ENCODE peak calls at places on chromosomes 5 and 9, in five cellular contexts. S is uterus, Y is heart left ventricle, G is ovary, B is K562. U is an unnamed sample.
A peak's percentile ranks its signal among the peaks of the same experiment; 100 is the strongest.

GRCh38 chr5:53253421-53253871 is 143.9 kb upstream of the MOCS2 start:
- DNase-seq in S (no peak), Y (no peak), G (no peak), B (no peak), U (no peak)

GRCh38 chr5:152560508-152561137 is 155.5 kb upstream of the NMUR2 start:
- DNase-seq in S (peak; percentile 41), Y (peak; percentile 50), G (no peak), B (peak; percentile 17), U (peak; percentile 48)

GRCh38 chr9:2662496-2662895 is 40.9 kb downstream of the VLDLR start:
- DNase-seq in S (no peak), Y (no peak), G (no peak), B (no peak), U (no peak)

GRCh38 chr5:80620206-80620605 is 34.2 kb upstream of the MSH3 start:
- DNase-seq in S (no peak), Y (no peak), G (no peak), B (no peak), U (no peak)

GRCh38 chr5:129904667-129905466 is 602 bp downstream of the CHSY3 start:
- DNase-seq in S (peak; percentile 19), Y (peak; percentile 21), G (peak; percentile 39), B (no peak), U (peak; percentile 21)

GRCh38 chr9:16671591-16672137 is 198.8 kb downstream of the BNC2 start:
- DNase-seq in S (no peak), Y (no peak), G (no peak), B (no peak), U (no peak)

GRCh38 chr5:98772415-98773213 is 849 bp upstream of the RGMB start:
- DNase-seq in S (peak; percentile 67), Y (peak; percentile 67), G (peak; percentile 78), B (no peak), U (peak; percentile 85)

GRCh38 chr9:134139081-134139480 is 3.2 kb downstream of the WDR5 start:
- DNase-seq in S (no peak), Y (no peak), G (no peak), B (no peak), U (no peak)

GRCh38 chr9:13213337-13213736 is 66.2 kb downstream of the MPDZ start:
- DNase-seq in S (no peak), Y (no peak), G (no peak), B (no peak), U (no peak)

GRCh38 chr5:74576941-74577456 is 63.5 kb downstream of the ENC1 start:
- DNase-seq in S (no peak), Y (peak; percentile 17), G (no peak), B (no peak), U (peak; percentile 45)

GRCh38 chr5:31098811-31099210 is 94.7 kb upstream of the CDH6 start:
- DNase-seq in S (no peak), Y (no peak), G (no peak), B (no peak), U (no peak)

GRCh38 chr9:2390028-2390427 is 231.6 kb upstream of the VLDLR start:
- DNase-seq in S (no peak), Y (no peak), G (no peak), B (no peak), U (no peak)

GRCh38 chr9:37909326-37909725 is 5.4 kb upstream of the SLC25A51 start:
- DNase-seq in S (no peak), Y (no peak), G (no peak), B (no peak), U (no peak)

GRCh38 chr5:132776077-132776931 is 735 bp downstream of the SEPTIN8 start:
- DNase-seq in S (peak; percentile 41), Y (peak; percentile 58), G (peak; percentile 55), B (peak; percentile 64), U (no peak)

GRCh38 chr5:61817472-61818326 is 485.6 kb downstream of the ZSWIM6 start:
- DNase-seq in S (no peak), Y (peak; percentile 27), G (peak; percentile 66), B (no peak), U (no peak)

GRCh38 chr9:107513464-107514092 is 24.0 kb upstream of the KLF4 start:
- DNase-seq in S (no peak), Y (no peak), G (no peak), B (no peak), U (no peak)

GRCh38 chr5:36177715-36178556 is 26.0 kb downstream of the SKP2 start:
- DNase-seq in S (no peak), Y (no peak), G (no peak), B (no peak), U (no peak)

GRCh38 chr5:173909205-173909604 is 21.1 kb downstream of the CPEB4 start:
- DNase-seq in S (no peak), Y (peak; percentile 44), G (no peak), B (no peak), U (no peak)

GRCh38 chr5:98942849-98943248 is 14.0 kb upstream of the CHD1 start:
- DNase-seq in S (no peak), Y (no peak), G (no peak), B (no peak), U (no peak)

GRCh38 chr5:74963407-74963806 is 89.0 kb downstream of the GCNT4 start:
- DNase-seq in S (no peak), Y (no peak), G (no peak), B (no peak), U (no peak)

GRCh38 chr5:6721442-6721841 is 8.2 kb downstream of the TENT4A start:
- DNase-seq in S (no peak), Y (no peak), G (peak; percentile 51), B (peak; percentile 67), U (no peak)

GRCh38 chr9:133711428-133712220 is 26.5 kb downstream of the SARDH start:
- DNase-seq in S (no peak), Y (no peak), G (peak; percentile 33), B (no peak), U (no peak)

GRCh38 chr9:127568618-127568970 is 43.5 kb upstream of the STXBP1 start:
- DNase-seq in S (no peak), Y (no peak), G (no peak), B (no peak), U (no peak)

GRCh38 chr9:127569819-127570401 is 42.2 kb upstream of the STXBP1 start:
- DNase-seq in S (no peak), Y (no peak), G (no peak), B (no peak), U (no peak)

GRCh38 chr9:127570533-127571111 is 41.5 kb upstream of the STXBP1 start:
- DNase-seq in S (no peak), Y (no peak), G (peak; percentile 53), B (no peak), U (no peak)

GRCh38 chr9:127567898-127568617 is 44.0 kb upstream of the STXBP1 start:
- DNase-seq in S (peak; percentile 43), Y (no peak), G (no peak), B (peak; percentile 64), U (peak; percentile 87)

DNA sequence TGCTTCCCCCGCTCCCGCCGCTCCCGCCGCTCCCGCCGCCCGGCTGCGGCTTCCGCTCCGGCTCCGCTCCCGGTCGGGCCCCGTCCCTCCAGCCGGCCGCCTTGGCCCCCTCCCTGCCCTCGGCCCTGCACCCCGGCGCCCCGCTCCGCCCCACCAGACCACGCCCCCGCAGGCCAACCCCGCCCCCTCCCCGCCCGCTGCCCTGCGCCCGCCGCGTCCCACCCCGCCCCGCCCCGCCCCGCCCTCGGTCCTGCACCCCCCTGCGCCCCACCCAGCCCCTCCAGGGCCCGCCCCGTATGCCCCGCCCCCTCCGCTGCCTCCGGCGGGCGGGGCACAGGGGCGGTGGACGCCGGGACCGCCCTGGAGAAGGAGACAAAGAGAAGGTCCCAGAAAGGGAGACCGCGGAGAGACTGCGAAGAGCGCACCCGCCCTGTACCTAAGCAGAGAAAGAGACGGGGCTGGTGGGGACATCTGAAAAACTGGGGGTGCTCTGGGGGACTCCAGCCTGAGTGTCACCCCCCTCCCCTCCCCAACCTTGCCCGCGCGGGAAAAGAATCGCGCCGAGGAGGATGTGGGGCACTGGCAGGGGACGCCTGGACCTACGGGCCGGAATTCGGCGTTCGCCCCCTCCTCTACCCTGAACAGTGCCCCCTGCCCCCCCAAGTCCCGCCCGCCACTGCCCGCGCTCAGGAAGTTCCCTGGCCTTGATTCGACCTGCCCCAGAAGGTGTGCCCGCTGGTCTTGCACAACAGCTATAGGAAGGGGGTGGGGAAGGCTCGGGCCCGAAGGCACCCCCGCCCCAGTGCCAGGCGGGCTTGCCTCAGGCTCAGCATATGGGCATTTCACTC is 42.9 kb upstream of the STXBP1 start:
- DNase-seq in S (peak; percentile 81), Y (peak; percentile 87), G (peak; percentile 88), B (peak; percentile 99), U (peak; percentile 96)
- TF ChIP-seq POLR2A in S (peak; percentile 73), Y (peak; percentile 60), G (no peak), B (no peak), U (no peak)

GRCh38 chr5:64505769-64506566 is at the start of gene RGS7BP:
- DNase-seq in S (peak; percentile 14), Y (peak; percentile 31), G (peak; percentile 69), B (no peak), U (peak; percentile 88)
- H3K27me3 ChIP-seq in S (no peaks in the 10 kb centered on the region), Y (no peaks in the 10 kb centered on the region), G (no peaks in the 10 kb centered on the region), B (peaks cover 21% of the 10 kb centered on the region), U (peaks cover 3% of the 10 kb centered on the region)

GRCh38 chr9:130028493-130029222 is 14.3 kb downstream of the FNBP1 start:
- DNase-seq in S (no peak), Y (no peak), G (no peak), B (no peak), U (no peak)
- H3K4me3 ChIP-seq in S (no peak overlapping the region), Y (no peak overlapping the region), G (no peak overlapping the region), B (no peak overlapping the region), U (no peak overlapping the region)

GRCh38 chr9:114653556-114654159 is 3.9 kb downstream of the TEX53 start:
- DNase-seq in S (peak; percentile 69), Y (peak; percentile 59), G (peak; percentile 70), B (peak; percentile 69), U (no peak)
- TF ChIP-seq POLR2A in S (no peak), Y (no peak), G (peak; percentile 8), B (no peak), U (no peak)

GRCh38 chr5:181282874-181283273 is 21.9 kb upstream of the TRIM52 start:
- DNase-seq in S (no peak), Y (no peak), G (no peak), B (no peak), U (no peak)

GRCh38 chr5:181281077-181281983 is 20.4 kb upstream of the TRIM52 start:
- DNase-seq in S (no peak), Y (no peak), G (no peak), B (peak; percentile 82), U (no peak)

GRCh38 chr5:181283347-181283746 is 22.4 kb upstream of the TRIM52 start:
- DNase-seq in S (no peak), Y (no peak), G (no peak), B (no peak), U (no peak)

GRCh38 chr5:181281984-181282316 is 21.0 kb upstream of the TRIM52 start:
- DNase-seq in S (no peak), Y (no peak), G (no peak), B (peak; percentile 37), U (peak; percentile 69)

GRCh38 chr5:181280251-181280762 is 19.4 kb upstream of the TRIM52 start:
- DNase-seq in S (no peak), Y (no peak), G (no peak), B (no peak), U (no peak)
- H3K27me3 ChIP-seq in S (no peaks in the 10 kb centered on the region), Y (no peaks in the 10 kb centered on the region), G (no peaks in the 10 kb centered on the region), B (no peaks in the 10 kb centered on the region), U (no peaks in the 10 kb centered on the region)